ENCODE peak calls at places on chromosomes 16 and 17, in four cellular contexts. R is ascending aorta, D is Peyer's patch, U is heart right ventricle. Q is an unnamed sample.

GRCh38 chr16:74226361-74226979 is 70.1 kb upstream of the PSMD7 start:
- DNase-seq in R (no peak), D (no peak), U (no peak), Q (no peak)

GRCh38 chr17:68383120-68383442 is 74.2 kb downstream of the WIPI1 start:
- DNase-seq in R (no peak), D (no peak), U (no peak), Q (no peak)

GRCh38 chr16:27431773-27432599 is 30.0 kb downstream of the IL21R start:
- DNase-seq in R (no peak), D (no peak), U (peak), Q (peak)

GRCh38 chr16:85963746-85964370 is 64.9 kb downstream of the IRF8 start:
- DNase-seq in R (no peak), D (no peak), U (peak), Q (no peak)

GRCh38 chr16:19196871-19197270 is 28.8 kb downstream of the SYT17 start:
- DNase-seq in R (no peak), D (no peak), U (no peak), Q (no peak)

GRCh38 chr17:69853533-69854262 is 221.3 kb upstream of the KCNJ16 start:
- DNase-seq in R (no peak), D (no peak), U (no peak), Q (no peak)

GRCh38 chr16:68086860-68087268 is 1.7 kb downstream of the NFATC3 start:
- DNase-seq in R (no peak), D (no peak), U (no peak), Q (no peak)

GRCh38 chr16:77191259-77191969 is 424 bp downstream of the MON1B start:
- DNase-seq in R (no peak), D (peak), U (peak), Q (no peak)

GRCh38 chr16:85266857-85267256 is 154.6 kb upstream of the CIBAR2 start:
- DNase-seq in R (no peak), D (no peak), U (no peak), Q (no peak)

GRCh38 chr17:16994626-16995025 is 22.7 kb upstream of the TNFRSF13B start:
- DNase-seq in R (no peak), D (no peak), U (no peak), Q (no peak)

GRCh38 chr17:75978938-75979704 is at the start of the genes ACOX1 and TEN1:
- DNase-seq in R (peak), D (peak), U (peak), Q (peak)

GRCh38 chr17:75976175-75976848 is 2.7 kb downstream of the ACOX1 start:
- DNase-seq in R (no peak), D (no peak), U (no peak), Q (no peak)

GRCh38 chr17:75980188-75981018 is 1.4 kb downstream of the TEN1 start:
- DNase-seq in R (no peak), D (no peak), U (no peak), Q (no peak)

GRCh38 chr17:75979705-75980187 is 706 bp downstream of the TEN1 start:
- DNase-seq in R (no peak), D (no peak), U (no peak), Q (no peak)

DNA sequence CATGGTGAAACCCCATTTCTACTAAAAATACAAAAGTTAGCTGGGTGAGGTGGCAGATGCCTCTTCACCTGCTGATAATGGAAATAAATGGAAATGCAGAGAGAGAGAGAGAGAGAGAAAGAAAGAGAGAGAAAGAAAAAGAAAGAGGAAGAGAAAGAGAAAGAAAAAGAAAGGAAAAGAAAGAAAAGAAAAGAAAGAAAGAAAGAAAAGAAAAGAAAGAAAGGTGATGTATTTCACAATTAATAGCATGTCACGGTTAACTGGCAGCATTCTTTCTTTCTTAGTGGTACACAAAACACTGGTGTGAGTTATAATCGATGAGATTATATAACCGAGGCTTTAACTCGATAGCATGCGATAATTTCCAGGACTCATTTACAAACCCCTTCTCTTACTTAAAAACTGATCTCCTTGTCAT is 3.2 kb downstream of the ACOX1 start:
- DNase-seq in R (no peak), D (no peak), U (no peak), Q (no peak)
- TF ChIP-seq CTCF in R (no peak), D (no peak), U (no peak), Q (no peak)

GRCh38 chr17:49365667-49366066 is 3.6 kb upstream of the ZNF652 start:
- DNase-seq in R (no peak), D (peak), U (peak), Q (peak)
- TF ChIP-seq CTCF in R (no peak), D (no peak), U (peak), Q (no peak)

GRCh38 chr17:71455219-71455618 is 665.6 kb upstream of the SOX9 start:
- DNase-seq in R (no peak), D (no peak), U (no peak), Q (no peak)

GRCh38 chr17:71461504-71462197 is 659.2 kb upstream of the SOX9 start:
- DNase-seq in R (no peak), D (no peak), U (no peak), Q (no peak)

GRCh38 chr17:71458322-71458721 is 662.5 kb upstream of the SOX9 start:
- DNase-seq in R (no peak), D (no peak), U (no peak), Q (no peak)

GRCh38 chr17:71464241-71464640 is 656.6 kb upstream of the SOX9 start:
- DNase-seq in R (no peak), D (no peak), U (no peak), Q (no peak)

GRCh38 chr17:71460943-71461342 is 659.9 kb upstream of the SOX9 start:
- DNase-seq in R (no peak), D (no peak), U (no peak), Q (no peak)
- TF ChIP-seq CTCF in R (no peak), D (no peak), U (peak), Q (no peak)

GRCh38 chr17:10699861-10700260 is 2.5 kb downstream of the ADPRM start:
- DNase-seq in R (no peak), D (no peak), U (no peak), Q (no peak)

GRCh38 chr17:10698116-10698818 is 873 bp downstream of the ADPRM start:
- DNase-seq in R (no peak), D (no peak), U (no peak), Q (no peak)

GRCh38 chr17:10702574-10702973 is 5.2 kb downstream of the ADPRM start:
- DNase-seq in R (no peak), D (no peak), U (no peak), Q (no peak)

DNA sequence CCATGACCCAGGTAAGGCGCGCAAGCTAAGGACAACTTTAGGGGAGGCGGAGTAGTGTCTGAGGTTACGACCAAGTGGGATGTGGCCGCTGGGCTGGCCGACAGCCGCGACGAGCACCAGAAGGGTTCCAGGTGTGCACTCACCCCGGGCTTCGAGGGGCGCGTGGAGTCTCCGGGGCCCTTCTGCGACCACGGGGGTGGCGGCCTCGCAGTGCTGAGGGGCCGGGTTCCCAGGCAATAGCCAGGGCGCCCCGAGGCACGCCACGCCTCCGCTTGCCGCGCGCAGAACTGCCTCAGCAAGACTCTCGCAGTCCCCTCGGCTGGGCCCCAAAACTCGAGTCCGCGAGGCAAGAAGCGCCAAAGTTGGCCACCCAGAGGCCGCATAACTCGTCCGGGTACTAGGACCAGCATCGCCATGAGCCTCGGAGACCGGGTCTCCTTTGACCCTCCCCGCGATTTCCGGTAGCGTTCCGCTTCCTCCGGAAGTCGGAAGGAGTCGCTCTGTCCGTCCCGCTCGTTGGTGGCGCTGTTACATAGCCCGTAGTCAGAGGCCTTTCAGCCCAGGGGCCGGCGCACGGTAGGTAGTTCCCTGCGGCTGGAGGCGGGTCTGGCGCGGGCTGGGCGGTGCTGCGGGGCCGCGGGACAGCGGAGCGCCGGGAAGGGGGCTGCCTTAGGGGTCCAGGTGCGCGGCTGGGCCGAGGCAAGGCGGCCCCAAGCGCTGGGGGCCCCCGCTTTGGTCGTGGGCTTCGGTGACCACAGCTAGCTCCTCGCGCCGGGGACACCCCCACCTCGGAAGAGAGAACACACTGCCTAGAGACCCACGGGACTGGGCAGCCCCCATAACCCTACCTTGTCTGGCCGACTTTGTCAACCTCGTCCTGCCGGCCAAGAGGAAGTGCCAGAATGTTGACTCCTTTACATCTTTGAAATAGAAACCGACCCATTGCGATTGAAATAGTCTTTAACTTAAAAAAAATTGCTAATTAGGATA is at the start of the genes ADPRM and SCO1:
- DNase-seq in R (peak), D (peak), U (peak), Q (peak)
- TF ChIP-seq CTCF in R (no peak), D (no peak), U (peak), Q (peak)